ENCODE peak calls at places on chromosomes 3 and 15, in four cellular contexts. One of them, this sample, is unnamed.

GRCh38 chr3:186605078-186605477 is 7.8 kb upstream of the AHSG start:
- DNase-seq in mucosa of descending colon: no peak
- DNase-seq in GM23338: no peak
- DNase-seq in AG10803: no peak
- DNase-seq in this sample: no peak

GRCh38 chr3:54859204-54859603 is 68.7 kb downstream of the LRTM1 start:
- DNase-seq in mucosa of descending colon: no peak
- DNase-seq in GM23338: no peak
- DNase-seq in AG10803: peak; percentile 90
- DNase-seq in this sample: peak; percentile 30

GRCh38 chr3:129633751-129634481 is 27.4 kb upstream of the PLXND1 start:
- DNase-seq in mucosa of descending colon: no peak
- DNase-seq in GM23338: peak; percentile 16
- DNase-seq in AG10803: no peak
- DNase-seq in this sample: no peak

GRCh38 chr3:108488631-108489030 is 21.8 kb downstream of the MYH15 start:
- DNase-seq in mucosa of descending colon: no peak
- DNase-seq in GM23338: no peak
- DNase-seq in AG10803: peak; percentile 37
- DNase-seq in this sample: no peak

GRCh38 chr3:39671116-39671515 is 138.3 kb upstream of the MYRIP start:
- DNase-seq in mucosa of descending colon: no peak
- DNase-seq in GM23338: no peak
- DNase-seq in AG10803: peak; percentile 8
- DNase-seq in this sample: peak; percentile 4

GRCh38 chr15:39591141-39591895 is 10.4 kb downstream of the THBS1 start:
- DNase-seq in mucosa of descending colon: no peak
- DNase-seq in GM23338: no peak
- DNase-seq in AG10803: peak; percentile 86
- DNase-seq in this sample: peak; percentile 34

GRCh38 chr3:111904376-111905241 is 45.5 kb downstream of the PHLDB2 start:
- DNase-seq in mucosa of descending colon: no peak
- DNase-seq in GM23338: no peak
- DNase-seq in AG10803: peak; percentile 98
- DNase-seq in this sample: peak; percentile 97

GRCh38 chr3:17469520-17469919 is 272.9 kb downstream of the TBC1D5 start:
- DNase-seq in mucosa of descending colon: no peak
- DNase-seq in GM23338: no peak
- DNase-seq in AG10803: peak; percentile 17
- DNase-seq in this sample: peak; percentile 43

GRCh38 chr3:52521881-52522650 is 11.6 kb downstream of the NT5DC2 start:
- DNase-seq in mucosa of descending colon: peak; percentile 43
- DNase-seq in GM23338: no peak
- DNase-seq in AG10803: no peak
- DNase-seq in this sample: no peak

GRCh38 chr3:171788546-171789351 is 21.5 kb downstream of the PLD1 start:
- DNase-seq in mucosa of descending colon: no peak
- DNase-seq in GM23338: no peak
- DNase-seq in AG10803: peak; percentile 97
- DNase-seq in this sample: peak; percentile 96

GRCh38 chr3:37963635-37964034 is 27.0 kb upstream of the VILL start:
- DNase-seq in mucosa of descending colon: no peak
- DNase-seq in GM23338: no peak
- DNase-seq in AG10803: no peak
- DNase-seq in this sample: no peak

GRCh38 chr3:149768704-149769103 is 16.4 kb upstream of the COMMD2 start:
- DNase-seq in mucosa of descending colon: no peak
- DNase-seq in GM23338: no peak
- DNase-seq in AG10803: no peak
- DNase-seq in this sample: no peak

GRCh38 chr3:22361465-22361864 is 610.5 kb upstream of the ZNF385D start:
- DNase-seq in mucosa of descending colon: no peak
- DNase-seq in GM23338: no peak
- DNase-seq in AG10803: peak; percentile 3
- DNase-seq in this sample: no peak

GRCh38 chr3:39907981-39908380 is 98.6 kb downstream of the MYRIP start:
- DNase-seq in mucosa of descending colon: peak; percentile 53
- DNase-seq in GM23338: no peak
- DNase-seq in AG10803: peak; percentile 15
- DNase-seq in this sample: no peak

GRCh38 chr3:73324203-73325155 is 263.0 kb downstream of the EBLN2 start:
- DNase-seq in mucosa of descending colon: no peak
- DNase-seq in GM23338: no peak
- DNase-seq in AG10803: peak; percentile 94
- DNase-seq in this sample: peak; percentile 34

GRCh38 chr3:15387171-15387581 is 40.2 kb downstream of the METTL6 start:
- DNase-seq in mucosa of descending colon: no peak
- DNase-seq in GM23338: no peak
- DNase-seq in AG10803: peak; percentile 11
- DNase-seq in this sample: no peak

GRCh38 chr3:188486126-188486525 is 332.2 kb downstream of the LPP start:
- DNase-seq in mucosa of descending colon: no peak
- DNase-seq in GM23338: no peak
- DNase-seq in AG10803: peak; percentile 42
- DNase-seq in this sample: no peak

GRCh38 chr15:40389824-40390595 is 7.5 kb downstream of the KNSTRN start:
- DNase-seq in mucosa of descending colon: no peak
- DNase-seq in GM23338: no peak
- DNase-seq in AG10803: no peak
- DNase-seq in this sample: no peak

GRCh38 chr3:53224026-53224425 is 31.8 kb downstream of the TKT start:
- DNase-seq in mucosa of descending colon: no peak
- DNase-seq in GM23338: no peak
- DNase-seq in AG10803: no peak
- DNase-seq in this sample: no peak

GRCh38 chr15:44715797-44716334 is 4.5 kb downstream of the B2M start:
- DNase-seq in mucosa of descending colon: no peak
- DNase-seq in GM23338: no peak
- DNase-seq in AG10803: no peak
- DNase-seq in this sample: no peak

GRCh38 chr3:47512416-47513124 is 942 bp downstream of the ELP6 start:
- DNase-seq in mucosa of descending colon: peak; percentile 69
- DNase-seq in GM23338: peak; percentile 45
- DNase-seq in AG10803: peak; percentile 23
- DNase-seq in this sample: peak; percentile 35

GRCh38 chr3:31305324-31305723 is 227.4 kb upstream of the STT3B start:
- DNase-seq in mucosa of descending colon: no peak
- DNase-seq in GM23338: no peak
- DNase-seq in AG10803: no peak
- DNase-seq in this sample: no peak

GRCh38 chr3:138845771-138846173 is 11.0 kb upstream of the PIK3CB start:
- DNase-seq in mucosa of descending colon: no peak
- DNase-seq in GM23338: peak; percentile 92
- DNase-seq in AG10803: no peak
- DNase-seq in this sample: no peak

GRCh38 chr15:90650117-90650955 is 66.8 kb upstream of the BLM start:
- DNase-seq in mucosa of descending colon: no peak
- DNase-seq in GM23338: no peak
- DNase-seq in AG10803: peak; percentile 20
- DNase-seq in this sample: peak; percentile 90

GRCh38 chr15:51046016-51046415 is 48.7 kb downstream of the TNFAIP8L3 start:
- DNase-seq in mucosa of descending colon: no peak
- DNase-seq in GM23338: no peak
- DNase-seq in AG10803: no peak
- DNase-seq in this sample: no peak

GRCh38 chr3:188037116-188037718 is 116.7 kb upstream of the LPP start:
- DNase-seq in mucosa of descending colon: no peak
- DNase-seq in GM23338: peak; percentile 73
- DNase-seq in AG10803: peak; percentile 48
- DNase-seq in this sample: peak; percentile 58

GRCh38 chr15:89673162-89673506 is 6.0 kb downstream of the PLIN1 start:
- DNase-seq in mucosa of descending colon: no peak
- DNase-seq in GM23338: peak; percentile 91
- DNase-seq in AG10803: no peak
- DNase-seq in this sample: peak; percentile 32

GRCh38 chr3:110420158-110420641 is 651.4 kb upstream of the NECTIN3 start:
- DNase-seq in mucosa of descending colon: no peak
- DNase-seq in GM23338: no peak
- DNase-seq in AG10803: peak; percentile 84
- DNase-seq in this sample: peak; percentile 87

GRCh38 chr3:21859124-21859781 is 108.2 kb upstream of the ZNF385D start:
- DNase-seq in mucosa of descending colon: no peak
- DNase-seq in GM23338: peak; percentile 6
- DNase-seq in AG10803: no peak
- DNase-seq in this sample: no peak

GRCh38 chr3:28948685-28949084 is 332.2 kb upstream of the RBMS3 start:
- DNase-seq in mucosa of descending colon: no peak
- DNase-seq in GM23338: no peak
- DNase-seq in AG10803: no peak
- DNase-seq in this sample: no peak

GRCh38 chr15:91496754-91497691 is 356.5 kb upstream of the SLCO3A1 start:
- DNase-seq in mucosa of descending colon: no peak
- DNase-seq in GM23338: no peak
- DNase-seq in AG10803: no peak
- DNase-seq in this sample: no peak

GRCh38 chr3:179446501-179446900 is 4.8 kb downstream of the GNB4 start:
- DNase-seq in mucosa of descending colon: no peak
- DNase-seq in GM23338: peak; percentile 73
- DNase-seq in AG10803: peak; percentile 41
- DNase-seq in this sample: peak; percentile 29

GRCh38 chr15:64464271-64465005 is 4.1 kb downstream of the ZNF609 start:
- DNase-seq in mucosa of descending colon: no peak
- DNase-seq in GM23338: no peak
- DNase-seq in AG10803: peak; percentile 29
- DNase-seq in this sample: peak; percentile 31

GRCh38 chr3:148178508-148178907 is 519.2 kb upstream of the AGTR1 start:
- DNase-seq in mucosa of descending colon: no peak
- DNase-seq in GM23338: no peak
- DNase-seq in AG10803: no peak
- DNase-seq in this sample: no peak

GRCh38 chr3:98199020-98199419 is 32.5 kb downstream of the OR5H15 start:
- DNase-seq in mucosa of descending colon: no peak
- DNase-seq in GM23338: no peak
- DNase-seq in AG10803: no peak
- DNase-seq in this sample: no peak

GRCh38 chr3:75171632-75172230 is 492.4 kb upstream of the FRG2C start:
- DNase-seq in mucosa of descending colon: no peak
- DNase-seq in GM23338: peak; percentile 48
- DNase-seq in AG10803: peak; percentile 13
- DNase-seq in this sample: peak; percentile 7

GRCh38 chr15:99385865-99386264 is 134.6 kb downstream of the LRRC28 start:
- DNase-seq in mucosa of descending colon: peak; percentile 76
- DNase-seq in GM23338: no peak
- DNase-seq in AG10803: peak; percentile 48
- DNase-seq in this sample: peak; percentile 69

GRCh38 chr15:99387769-99388168 is 136.5 kb downstream of the LRRC28 start:
- DNase-seq in mucosa of descending colon: no peak
- DNase-seq in GM23338: no peak
- DNase-seq in AG10803: no peak
- DNase-seq in this sample: no peak

GRCh38 chr15:99386429-99386828 is 135.1 kb downstream of the LRRC28 start:
- DNase-seq in mucosa of descending colon: no peak
- DNase-seq in GM23338: no peak
- DNase-seq in AG10803: no peak
- DNase-seq in this sample: peak; percentile 4

GRCh38 chr15:99393641-99394040 is 142.4 kb downstream of the LRRC28 start:
- DNase-seq in mucosa of descending colon: no peak
- DNase-seq in GM23338: no peak
- DNase-seq in AG10803: no peak
- DNase-seq in this sample: no peak

DNA sequence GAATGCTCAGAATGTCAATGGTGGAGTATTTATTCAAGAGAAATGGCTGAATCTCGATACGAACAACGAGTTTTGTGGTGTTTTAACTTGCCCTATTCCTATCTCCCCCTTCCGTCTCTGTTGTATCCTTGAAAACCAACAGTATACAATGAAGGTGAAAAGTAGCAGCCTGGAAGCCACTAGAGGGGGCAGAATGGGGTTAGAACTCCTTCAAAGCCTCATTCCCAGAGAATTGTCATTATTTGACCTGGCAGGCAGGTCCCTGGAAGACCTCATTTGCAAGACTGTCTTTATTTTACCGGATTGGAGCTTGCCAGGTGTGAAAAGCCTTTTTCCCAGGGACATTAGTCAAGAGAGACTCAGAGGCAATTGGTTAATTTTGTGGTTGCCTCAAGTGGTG is 139.4 kb downstream of the LRRC28 start:
- DNase-seq in mucosa of descending colon: no peak
- DNase-seq in GM23338: peak; percentile 73
- DNase-seq in AG10803: no peak
- DNase-seq in this sample: no peak
- TF ChIP-seq CTCF in mucosa of descending colon: no peak
- TF ChIP-seq CTCF in GM23338: peak; percentile 71
- TF ChIP-seq CTCF in AG10803: no peak
- TF ChIP-seq CTCF in this sample: peak; percentile 33

DNA sequence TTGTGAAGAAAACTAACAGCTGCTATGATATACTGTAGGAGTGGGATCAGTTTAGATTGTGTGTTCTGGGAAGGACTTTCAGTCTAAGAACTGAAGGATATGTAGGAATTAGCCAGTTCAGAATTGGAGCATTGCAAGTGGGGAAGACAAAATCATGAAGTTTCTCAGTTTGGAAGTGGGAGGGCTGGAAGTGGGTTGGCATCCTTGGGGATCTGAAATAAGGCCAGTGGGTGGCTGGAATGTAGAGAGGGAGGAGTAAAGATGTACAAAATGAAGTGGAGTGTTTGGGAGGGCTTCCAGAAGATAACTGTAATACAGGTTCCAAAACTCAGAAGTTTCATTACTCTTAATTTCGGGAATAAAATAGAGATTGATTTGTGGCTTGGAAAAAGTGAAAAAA is 17.2 kb downstream of the SEC22A start:
- DNase-seq in mucosa of descending colon: no peak
- DNase-seq in GM23338: no peak
- DNase-seq in AG10803: no peak
- DNase-seq in this sample: no peak
- H3K4me3 ChIP-seq in mucosa of descending colon: no peak overlapping the region
- H3K4me3 ChIP-seq in GM23338: no peak overlapping the region
- H3K4me3 ChIP-seq in AG10803: no peak overlapping the region
- H3K4me3 ChIP-seq in this sample: no peak overlapping the region

GRCh38 chr3:143975549-143976152 is 4.0 kb downstream of the DIPK2A start:
- DNase-seq in mucosa of descending colon: no peak
- DNase-seq in GM23338: peak; percentile 32
- DNase-seq in AG10803: peak; percentile 65
- DNase-seq in this sample: peak; percentile 75
- TF ChIP-seq CTCF in mucosa of descending colon: no peak
- TF ChIP-seq CTCF in GM23338: peak; percentile 43
- TF ChIP-seq CTCF in AG10803: peak; percentile 73
- TF ChIP-seq CTCF in this sample: peak; percentile 59

DNA sequence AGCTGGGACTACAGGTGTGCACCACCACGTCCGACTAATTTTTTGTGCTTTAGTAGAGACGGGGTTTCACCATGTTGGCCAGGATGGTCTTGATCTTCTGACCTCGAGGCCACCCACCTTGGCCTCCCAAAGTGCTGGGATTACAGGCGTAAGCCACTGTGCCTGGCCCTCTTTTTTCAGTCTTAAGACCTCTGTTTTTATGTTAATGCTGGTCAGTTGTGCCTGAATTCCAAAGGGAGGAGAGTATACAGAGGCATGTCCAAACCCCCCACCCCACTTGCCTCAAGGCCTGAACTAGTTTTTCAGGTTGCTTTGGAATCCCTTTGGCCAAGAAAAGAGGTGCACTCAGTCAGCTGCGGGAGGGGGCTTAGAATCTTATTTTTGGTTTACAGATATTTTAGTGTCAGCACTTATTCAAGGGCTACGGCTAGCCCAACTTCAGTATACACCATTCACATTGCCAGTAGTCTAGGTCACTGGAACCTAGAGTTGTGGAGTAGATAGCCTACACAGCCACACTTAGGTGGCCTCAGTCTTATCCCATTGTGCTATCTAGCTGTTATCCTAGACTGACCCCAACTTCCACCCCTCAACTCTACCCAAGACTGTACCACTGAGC is 128.0 kb upstream of the TPM1 start:
- DNase-seq in mucosa of descending colon: no peak
- DNase-seq in GM23338: peak; percentile 74
- DNase-seq in AG10803: no peak
- DNase-seq in this sample: no peak
- H3K4me3 ChIP-seq in mucosa of descending colon: no peak overlapping the region
- H3K4me3 ChIP-seq in GM23338: peak overlapping the region; percentile 18
- H3K4me3 ChIP-seq in AG10803: no peak overlapping the region
- H3K4me3 ChIP-seq in this sample: no peak overlapping the region